ENCODE peak calls at places on chromosomes 5 and 9, in six cellular contexts. One of them, this sample, is unnamed.

GRCh38 chr9:81538929-81539716 is 150.2 kb downstream of the TLE1 start:
- DNase-seq in fibroblast of mammary gland: no peak
- DNase-seq in NCI-H1092 treated with DMSO at 0.1 percent for 48 hours: no peak
- DNase-seq in ELF-1: no peak
- DNase-seq in ureter: no peak
- DNase-seq in GM04503: no peak
- DNase-seq in this sample: no peak

GRCh38 chr9:96031366-96031824 is 155.9 kb downstream of the ERCC6L2 start:
- DNase-seq in fibroblast of mammary gland: no peak
- DNase-seq in NCI-H1092 treated with DMSO at 0.1 percent for 48 hours: peak
- DNase-seq in ELF-1: no peak
- DNase-seq in ureter: peak
- DNase-seq in GM04503: no peak
- DNase-seq in this sample: peak

GRCh38 chr5:142314606-142315005 is 10.2 kb downstream of the SPRY4 start:
- DNase-seq in fibroblast of mammary gland: no peak
- DNase-seq in NCI-H1092 treated with DMSO at 0.1 percent for 48 hours: no peak
- DNase-seq in ELF-1: no peak
- DNase-seq in ureter: no peak
- DNase-seq in GM04503: no peak
- DNase-seq in this sample: no peak

GRCh38 chr5:118679123-118679940 is 309.0 kb downstream of the DTWD2 start:
- DNase-seq in fibroblast of mammary gland: no peak
- DNase-seq in NCI-H1092 treated with DMSO at 0.1 percent for 48 hours: no peak
- DNase-seq in ELF-1: no peak
- DNase-seq in ureter: no peak
- DNase-seq in GM04503: no peak
- DNase-seq in this sample: no peak

GRCh38 chr5:133321833-133322420 is 270.1 kb downstream of the HSPA4 start:
- DNase-seq in fibroblast of mammary gland: no peak
- DNase-seq in NCI-H1092 treated with DMSO at 0.1 percent for 48 hours: no peak
- DNase-seq in ELF-1: no peak
- DNase-seq in ureter: no peak
- DNase-seq in GM04503: no peak
- DNase-seq in this sample: no peak

GRCh38 chr9:101795147-101795546 is 56.7 kb upstream of the GRIN3A start:
- DNase-seq in fibroblast of mammary gland: peak
- DNase-seq in NCI-H1092 treated with DMSO at 0.1 percent for 48 hours: no peak
- DNase-seq in ELF-1: no peak
- DNase-seq in ureter: no peak
- DNase-seq in GM04503: no peak
- DNase-seq in this sample: no peak

GRCh38 chr9:130049431-130050210 is 4.1 kb upstream of the GPR107 start:
- DNase-seq in fibroblast of mammary gland: no peak
- DNase-seq in NCI-H1092 treated with DMSO at 0.1 percent for 48 hours: no peak
- DNase-seq in ELF-1: no peak
- DNase-seq in ureter: no peak
- DNase-seq in GM04503: no peak
- DNase-seq in this sample: no peak

GRCh38 chr5:54234304-54234938 is 76.0 kb downstream of the ARL15 start:
- DNase-seq in fibroblast of mammary gland: peak
- DNase-seq in NCI-H1092 treated with DMSO at 0.1 percent for 48 hours: no peak
- DNase-seq in ELF-1: no peak
- DNase-seq in ureter: no peak
- DNase-seq in GM04503: no peak
- DNase-seq in this sample: no peak

GRCh38 chr9:78967557-78968212 is 604.1 kb upstream of the TLE4 start:
- DNase-seq in fibroblast of mammary gland: no peak
- DNase-seq in NCI-H1092 treated with DMSO at 0.1 percent for 48 hours: no peak
- DNase-seq in ELF-1: no peak
- DNase-seq in ureter: no peak
- DNase-seq in GM04503: peak
- DNase-seq in this sample: no peak